ENCODE peak calls at places on chromosomes 4 and X, in ten cellular contexts. H is brain microvascular endothelial cell; Z is right lobe of liver; P is suprapubic skin; B is neural progenitor cell; E is Karpas-422; R is CD4-positive, alpha-beta T cell; C is transverse colon; L is mammary epithelial cell; Y is H9. X is an unnamed sample.

GRCh38 chr4:26896636-26897035 is 36.0 kb downstream of the STIM2 start:
- DNase-seq in H (peak; percentile 17), B (no peak), R (no peak), C (no peak), L (peak; percentile 42), Y (no peak), P (no peak), Z (no peak), E (no peak), X (peak; percentile 54)

GRCh38 chr4:67106846-67107467 is 438.3 kb downstream of the CENPC start:
- DNase-seq in R (no peak), B (peak; percentile 4), E (no peak), C (no peak), Y (no peak), P (no peak), L (no peak), Z (no peak), H (no peak), X (no peak)

GRCh38 chr4:155529197-155529596 is 137.5 kb upstream of the GUCY1A1 start:
- DNase-seq in P (no peak), B (peak; percentile 41), L (no peak), R (no peak), C (no peak), H (no peak), Y (no peak), E (peak; percentile 88), Z (no peak), X (no peak)

GRCh38 chrX:46326161-46326560 is 219.1 kb downstream of the ZNF674 start:
- DNase-seq in C (no peak), Z (no peak), B (no peak), L (peak; percentile 48), P (no peak), H (peak; percentile 12), Y (no peak), E (no peak), R (no peak), X (peak; percentile 45)

GRCh38 chr4:59945277-59945676 is 1254.8 kb upstream of the ADGRL3 start:
- DNase-seq in E (no peak), C (no peak), Z (no peak), H (no peak), P (no peak), L (no peak), Y (no peak), R (no peak), B (no peak), X (peak; percentile 75)

GRCh38 chr4:5821665-5822358 is 71.1 kb downstream of the CRMP1 start:
- DNase-seq in E (peak; percentile 81), C (no peak), P (no peak), Y (peak; percentile 78), B (peak; percentile 54), Z (no peak), H (no peak), R (no peak), L (no peak), X (no peak)

GRCh38 chrX:155148724-155149537 is 67.3 kb upstream of the VBP1 start:
- DNase-seq in R (peak; percentile 17), P (no peak), Y (no peak), C (peak; percentile 15), L (peak; percentile 12), H (peak; percentile 13), Z (peak; percentile 40), E (peak; percentile 71), B (peak; percentile 45), X (no peak)

GRCh38 chrX:151505796-151506195 is 57.7 kb upstream of the PASD1 start:
- DNase-seq in H (no peak), E (peak; percentile 82), L (peak; percentile 21), P (no peak), Y (no peak), Z (no peak), B (peak; percentile 57), R (no peak), C (no peak), X (peak; percentile 1)

GRCh38 chr4:122652379-122652778 is 31.5 kb upstream of the IL21 start:
- DNase-seq in Z (no peak), C (peak; percentile 13), E (peak; percentile 85), P (no peak), B (peak; percentile 13), R (peak; percentile 14), L (peak; percentile 30), Y (no peak), H (peak; percentile 79), X (no peak)

GRCh38 chrX:154657226-154657805 is 3.9 kb upstream of the CTAG2 start:
- DNase-seq in B (no peak), H (no peak), R (no peak), L (no peak), E (no peak), P (no peak), C (no peak), Z (no peak), Y (no peak), X (no peak)

GRCh38 chrX:40099046-40099968 is 1.5 kb upstream of the BCOR start:
- DNase-seq in L (no peak), R (no peak), P (no peak), E (peak; percentile 94), Y (peak; percentile 79), C (peak; percentile 66), Z (peak; percentile 55), B (peak; percentile 59), H (no peak), X (no peak)

GRCh38 chr4:107559653-107560052 is 160.4 kb downstream of the PAPSS1 start:
- DNase-seq in Z (no peak), Y (no peak), P (no peak), R (no peak), B (no peak), H (no peak), E (no peak), L (no peak), C (no peak), X (no peak)

GRCh38 chr4:47716017-47716416 is 121.8 kb downstream of the CORIN start:
- DNase-seq in L (no peak), E (no peak), Y (no peak), Z (no peak), H (no peak), R (no peak), P (no peak), B (no peak), C (no peak), X (no peak)

GRCh38 chr4:8175686-8176085 is 17.1 kb upstream of the ABLIM2 start:
- DNase-seq in Z (no peak), E (no peak), H (no peak), L (no peak), B (no peak), R (no peak), C (no peak), Y (no peak), P (no peak), X (no peak)

GRCh38 chr4:75919914-75920313 is 17.7 kb upstream of the PPEF2 start:
- DNase-seq in P (no peak), E (no peak), B (no peak), H (no peak), C (peak; percentile 81), Y (no peak), Z (peak; percentile 86), R (no peak), L (no peak), X (no peak)

GRCh38 chrX:149398027-149398426 is 107.1 kb downstream of the IDS start:
- DNase-seq in P (no peak), R (no peak), E (no peak), Z (no peak), Y (peak; percentile 60), L (no peak), C (no peak), B (peak; percentile 4), H (no peak), X (no peak)

GRCh38 chr4:167602157-167602556 is 367.9 kb upstream of the SPOCK3 start:
- DNase-seq in E (no peak), P (no peak), L (peak; percentile 37), R (no peak), H (no peak), B (no peak), C (no peak), Z (no peak), Y (no peak), X (peak; percentile 84)
- H3K27ac ChIP-seq in E (no peak overlapping the region), P (no peak overlapping the region), L (no peak overlapping the region), R (no peak overlapping the region), H (no peak overlapping the region), B (no peak overlapping the region), C (no peak overlapping the region), Z (no peak overlapping the region), Y (no peak overlapping the region), X (no peak overlapping the region)

DNA sequence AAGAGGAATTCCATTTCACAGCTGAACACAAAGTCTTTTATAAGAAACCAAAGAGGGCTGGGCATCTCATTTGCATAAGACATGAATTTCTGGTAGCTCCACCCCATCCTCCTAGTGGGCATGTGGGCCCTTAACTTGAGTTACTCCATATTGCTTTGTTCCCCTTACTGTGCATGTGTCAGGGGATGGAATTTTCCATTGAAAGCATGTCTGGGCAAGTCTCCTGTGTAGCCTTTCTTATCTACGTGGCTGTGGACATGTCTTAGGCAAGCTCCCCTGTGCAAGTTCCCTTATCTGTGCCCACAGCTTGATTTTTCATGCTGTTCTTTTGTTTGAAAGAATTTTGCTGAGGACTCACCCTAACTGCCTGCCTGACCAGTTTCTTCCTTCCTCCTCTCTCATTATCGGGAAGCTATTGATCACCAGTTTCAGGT is 123.5 kb upstream of the JADE1 start:
- DNase-seq in H (peak; percentile 13), L (peak; percentile 56), E (no peak), C (no peak), Z (no peak), R (no peak), B (no peak), Y (no peak), P (no peak), X (peak; percentile 78)
- H3K27ac ChIP-seq in H (no peak overlapping the region), L (peak overlapping the region; percentile 17), E (no peak overlapping the region), C (no peak overlapping the region), Z (no peak overlapping the region), R (no peak overlapping the region), B (no peak overlapping the region), Y (peak overlapping the region; percentile 100), P (no peak overlapping the region), X (peak overlapping the region; percentile 43)

DNA sequence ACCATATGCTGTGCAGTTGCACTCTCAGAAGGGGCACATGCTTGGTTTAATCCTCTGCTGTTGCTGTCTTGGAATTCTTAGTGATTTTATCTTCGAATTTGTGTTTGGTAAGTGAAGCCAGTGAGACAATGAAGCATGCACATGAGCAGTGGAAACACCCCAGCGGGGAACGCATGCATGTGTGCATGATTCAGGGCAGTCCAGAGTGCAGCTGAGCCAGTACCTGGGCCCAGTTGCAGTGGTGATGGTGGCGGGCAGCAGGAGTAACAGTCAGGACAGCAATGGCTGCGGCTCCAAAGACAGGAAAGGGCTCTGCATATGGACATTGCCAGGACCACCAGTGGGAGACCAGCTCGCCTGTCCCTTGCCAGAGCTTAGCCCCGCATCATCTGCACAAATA is 14.3 kb upstream of the TMEM165 start:
- DNase-seq in P (no peak), L (no peak), Y (no peak), C (no peak), Z (no peak), E (no peak), R (no peak), H (no peak), B (no peak), X (no peak)
- H3K27ac ChIP-seq in P (no peak overlapping the region), L (no peak overlapping the region), Y (no peak overlapping the region), C (no peak overlapping the region), Z (no peak overlapping the region), E (no peak overlapping the region), R (no peak overlapping the region), H (no peak overlapping the region), B (no peak overlapping the region), X (no peak overlapping the region)

DNA sequence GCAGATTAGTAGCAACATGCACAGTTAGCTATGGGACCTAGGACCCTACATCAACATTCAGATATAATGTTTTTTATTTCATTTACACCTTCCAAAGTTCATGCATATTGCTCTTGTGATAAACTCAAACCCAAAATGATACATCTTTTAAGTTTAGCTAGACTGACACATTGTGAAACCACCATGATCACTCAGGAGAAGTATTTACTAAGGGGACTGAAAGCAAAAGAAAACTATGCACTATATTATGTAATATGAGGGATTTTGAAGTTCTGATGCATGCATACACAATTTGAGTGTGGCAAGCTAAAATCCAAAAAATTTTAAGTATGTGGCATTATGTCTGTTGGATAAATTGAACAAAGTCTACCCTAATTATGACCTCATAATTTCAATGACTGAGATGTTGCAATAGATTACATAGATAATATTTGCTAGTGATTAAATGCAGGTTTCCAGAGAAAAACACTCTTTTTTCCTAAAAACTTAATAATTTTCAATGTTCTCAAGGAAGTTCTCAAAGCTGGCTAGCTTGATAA is 914.8 kb upstream of the GRIA3 start:
- DNase-seq in Z (no peak), E (no peak), B (no peak), L (no peak), C (no peak), Y (no peak), P (no peak), R (no peak), H (no peak), X (no peak)
- H3K27ac ChIP-seq in Z (no peak overlapping the region), E (no peak overlapping the region), B (no peak overlapping the region), L (no peak overlapping the region), C (no peak overlapping the region), Y (no peak overlapping the region), P (no peak overlapping the region), R (no peak overlapping the region), H (no peak overlapping the region), X (no peak overlapping the region)

X was measured in foreskin keratinocyte.